ENCODE peak calls at places on chromosomes 7 and 10, in seven cellular contexts. G is IMR-90, K is mesendoderm, R is neuronal stem cell, F is H9, D is H1, P is mesenchymal stem cell. B is an unnamed sample.

GRCh38 chr7:137983308-137984008 is 18.4 kb downstream of the CREB3L2 start:
- DNase-seq in G (no peak), K (no peak), R (no peak), F (no peak), D (no peak), P (no peak), B (peak; percentile 74)

GRCh38 chr10:77873558-77874380 is 52.8 kb downstream of the DLG5 start:
- DNase-seq in G (peak; percentile 42), K (peak; percentile 67), R (no peak), F (no peak), D (no peak), P (peak; percentile 25), B (no peak)

GRCh38 chr10:53601260-53601875 is 828.8 kb upstream of the MBL2 start:
- DNase-seq in G (peak; percentile 28), K (peak; percentile 60), R (peak; percentile 9), F (no peak), D (no peak), P (peak; percentile 45), B (peak; percentile 62)

GRCh38 chr10:16441106-16441850 is 4.5 kb downstream of the PTER start:
- DNase-seq in G (peak; percentile 19), K (no peak), R (no peak), F (no peak), D (no peak), P (no peak), B (peak; percentile 37)

GRCh38 chr7:108246227-108246837 is 116.2 kb upstream of the LAMB4 start:
- DNase-seq in G (peak; percentile 96), K (peak; percentile 72), R (peak; percentile 87), F (no peak), D (peak; percentile 19), P (peak; percentile 82), B (peak; percentile 50)

GRCh38 chr10:77614778-77615625 is 22.6 kb downstream of the KCNMA1 start:
- DNase-seq in G (no peak), K (no peak), R (no peak), F (no peak), D (no peak), P (no peak), B (peak; percentile 57)

GRCh38 chr10:59823751-59824150 is 70.5 kb upstream of the MRLN start:
- DNase-seq in G (no peak), K (no peak), R (no peak), F (no peak), D (no peak), P (no peak), B (no peak)

GRCh38 chr10:117131390-117132327 is 6.4 kb downstream of the VAX1 start:
- DNase-seq in G (no peak), K (peak; percentile 46), R (no peak), F (peak; percentile 61), D (no peak), P (no peak), B (no peak)

GRCh38 chr7:151123485-151124204 is 37.4 kb downstream of the AGAP3 start:
- DNase-seq in G (peak; percentile 75), K (peak; percentile 95), R (peak; percentile 87), F (peak; percentile 94), D (no peak), P (peak; percentile 81), B (peak; percentile 80)

GRCh38 chr10:61304751-61305150 is 148.4 kb downstream of the TMEM26 start:
- DNase-seq in G (no peak), K (no peak), R (no peak), F (no peak), D (no peak), P (no peak), B (no peak)

GRCh38 chr7:152675761-152676636 is at the start of gene XRCC2:
- DNase-seq in G (peak; percentile 85), K (peak; percentile 94), R (peak; percentile 95), F (peak; percentile 90), D (peak; percentile 84), P (peak; percentile 86), B (peak; percentile 86)

GRCh38 chr10:122164028-122164601 is 107.0 kb upstream of the BTBD16 start:
- DNase-seq in G (no peak), K (peak; percentile 69), R (peak; percentile 46), F (no peak), D (no peak), P (peak; percentile 51), B (no peak)

GRCh38 chr10:132641401-132641800 is 103.8 kb downstream of the INPP5A start:
- DNase-seq in G (no peak), K (no peak), R (no peak), F (peak; percentile 10), D (no peak), P (no peak), B (no peak)

GRCh38 chr7:158955146-158955870 is 99.0 kb downstream of the DYNC2I1 start:
- DNase-seq in G (no peak), K (no peak), R (no peak), F (no peak), D (no peak), P (peak; percentile 41), B (no peak)

GRCh38 chr7:29315302-29316270 is 121.0 kb downstream of the CHN2 start:
- DNase-seq in G (no peak), K (no peak), R (no peak), F (no peak), D (no peak), P (no peak), B (no peak)

GRCh38 chr7:130471974-130472373 is 19.9 kb upstream of the MEST start:
- DNase-seq in G (no peak), K (no peak), R (no peak), F (no peak), D (no peak), P (no peak), B (no peak)

GRCh38 chr7:140640060-140640611 is 477 bp downstream of the DENND2A start:
- DNase-seq in G (peak; percentile 50), K (peak; percentile 67), R (no peak), F (peak; percentile 51), D (no peak), P (peak; percentile 66), B (peak; percentile 56)

DNA sequence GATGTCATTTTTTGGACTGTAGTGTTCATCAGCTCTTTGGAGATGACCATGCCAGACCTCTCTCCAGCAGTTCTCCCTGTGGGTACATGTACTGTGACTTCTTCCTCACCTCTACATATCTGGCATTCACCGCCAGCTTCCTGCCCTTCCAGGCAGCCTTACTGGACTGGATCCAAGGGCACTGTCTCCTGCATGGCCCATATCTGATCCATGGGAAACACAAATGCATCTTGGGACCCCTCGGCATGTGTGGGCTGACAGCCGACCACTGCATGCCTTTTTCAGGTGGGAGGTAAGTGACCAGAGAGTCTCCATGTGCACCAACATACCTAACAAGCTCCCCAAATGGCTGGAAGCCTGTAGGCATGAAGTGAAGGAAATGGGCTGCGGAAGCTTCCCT is 3.9 kb upstream of the BLVRA start:
- DNase-seq in G (no peak), K (no peak), R (no peak), F (no peak), D (no peak), P (no peak), B (no peak)
- H3K4ac ChIP-seq in G (no peak overlapping the region), K (no peak overlapping the region), R (no peak overlapping the region), F (no peak overlapping the region), D (no peak overlapping the region), P (no peak overlapping the region), B (no peak overlapping the region)

DNA sequence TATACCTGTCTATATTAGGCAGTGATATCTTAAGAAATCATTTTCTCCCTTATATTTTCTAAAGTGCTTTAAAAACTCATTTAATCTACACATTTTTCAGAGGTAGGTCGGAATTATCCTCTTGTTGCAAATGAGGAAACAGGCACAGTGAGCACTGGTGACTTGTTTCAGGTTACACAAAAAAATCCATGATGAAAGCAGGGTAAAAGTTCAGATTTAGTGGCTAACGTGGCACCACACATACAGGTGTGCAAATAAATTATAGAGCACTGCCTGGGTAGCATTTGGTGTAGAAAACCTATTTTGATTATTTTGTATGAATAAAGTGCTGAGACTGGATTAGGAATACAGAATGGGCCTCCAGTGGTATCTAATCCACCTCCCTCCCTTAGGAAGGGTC is 26.6 kb downstream of the ARMC10 start:
- DNase-seq in G (no peak), K (no peak), R (no peak), F (no peak), D (no peak), P (no peak), B (no peak)
- H3K4ac ChIP-seq in G (no peak overlapping the region), K (no peak overlapping the region), R (no peak overlapping the region), F (no peak overlapping the region), D (no peak overlapping the region), P (no peak overlapping the region), B (no peak overlapping the region)

GRCh38 chr10:100895896-100896295 is 16.9 kb upstream of the SLF2 start:
- DNase-seq in G (no peak), K (no peak), R (no peak), F (no peak), D (no peak), P (no peak), B (no peak)

GRCh38 chr10:100896876-100897461 is 15.8 kb upstream of the SLF2 start:
- DNase-seq in G (peak; percentile 39), K (no peak), R (no peak), F (no peak), D (no peak), P (peak; percentile 41), B (no peak)

GRCh38 chr10:100894033-100894432 is 18.7 kb upstream of the SLF2 start:
- DNase-seq in G (no peak), K (no peak), R (no peak), F (no peak), D (no peak), P (no peak), B (no peak)

GRCh38 chr10:100894589-100895294 is 18.0 kb upstream of the SLF2 start:
- DNase-seq in G (no peak), K (no peak), R (no peak), F (no peak), D (no peak), P (peak; percentile 41), B (peak; percentile 29)

DNA sequence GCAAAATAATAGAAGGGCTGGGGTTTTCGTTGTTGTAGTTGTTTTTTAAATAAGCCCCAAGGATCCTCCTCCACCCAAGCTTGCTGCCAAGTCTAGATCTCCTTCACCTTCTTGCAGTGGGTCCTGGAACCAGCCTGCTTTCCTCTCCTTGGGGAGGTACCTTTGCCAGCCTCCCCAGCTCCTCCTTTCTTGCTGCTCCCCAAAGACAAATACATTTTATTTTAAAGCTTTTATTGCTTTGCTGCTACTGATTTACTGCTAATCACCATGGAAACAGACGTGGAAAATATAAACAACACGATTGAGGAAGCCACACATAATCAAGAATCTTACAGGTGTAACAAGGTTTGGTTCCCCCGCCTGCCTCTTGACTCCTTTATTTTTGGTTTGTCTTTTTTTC is 17.4 kb upstream of the SLF2 start:
- DNase-seq in G (no peak), K (no peak), R (no peak), F (no peak), D (no peak), P (no peak), B (no peak)
- H3K4ac ChIP-seq in G (no peak overlapping the region), K (no peak overlapping the region), R (no peak overlapping the region), F (no peak overlapping the region), D (no peak overlapping the region), P (no peak overlapping the region), B (no peak overlapping the region)

GRCh38 chr10:17663450-17663849 is 19.5 kb downstream of the STAM start:
- DNase-seq in G (no peak), K (no peak), R (no peak), F (no peak), D (no peak), P (no peak), B (no peak)

GRCh38 chr10:17659328-17659727 is 15.4 kb downstream of the STAM start:
- DNase-seq in G (no peak), K (no peak), R (no peak), F (no peak), D (no peak), P (no peak), B (no peak)

GRCh38 chr10:17662193-17663138 is 18.5 kb downstream of the STAM start:
- DNase-seq in G (no peak), K (no peak), R (no peak), F (no peak), D (no peak), P (no peak), B (no peak)

GRCh38 chr10:17660921-17661320 is 17.0 kb downstream of the STAM start:
- DNase-seq in G (no peak), K (no peak), R (no peak), F (no peak), D (no peak), P (no peak), B (peak; percentile 68)

GRCh38 chr10:17661510-17661909 is 17.6 kb downstream of the STAM start:
- DNase-seq in G (no peak), K (no peak), R (no peak), F (no peak), D (no peak), P (no peak), B (no peak)
- H3K4ac ChIP-seq in G (no peak overlapping the region), K (no peak overlapping the region), R (no peak overlapping the region), F (no peak overlapping the region), D (no peak overlapping the region), P (no peak overlapping the region), B (no peak overlapping the region)

B was measured in trophoblast cell.